ENCODE peak calls at places on chromosomes 3 and 15, in five cellular contexts. I is NCI-H1105; J is DND-41; R is stimulated activated CD4-positive, alpha-beta T cell treated with anti-CD3 and anti-CD28 coated beads, Interleukin-2, amount 100 ng/mL, for 48 hours; Q is occipital lobe. E is an unnamed sample.

GRCh38 chr3:41092791-41093190 is 106.5 kb upstream of the CTNNB1 start:
- DNase-seq in J (no peak), R (no peak), Q (no peak), I (no peak), E (no peak)

GRCh38 chr3:13379191-13379830 is 40.8 kb downstream of the NUP210 start:
- DNase-seq in J (no peak), I (no peak), Q (peak), R (no peak), E (no peak)

GRCh38 chr15:83978588-83978987 is 257.0 kb upstream of the GOLGA6L4 start:
- DNase-seq in I (no peak), Q (no peak), R (no peak), J (no peak), E (no peak)

GRCh38 chr15:79090487-79091203 is at the start of gene RASGRF1:
- DNase-seq in J (no peak), R (no peak), Q (peak), I (no peak), E (no peak)

GRCh38 chr3:19885468-19885867 is 48.5 kb downstream of the EFHB start:
- DNase-seq in R (no peak), J (no peak), Q (no peak), I (no peak), E (peak)

GRCh38 chr3:54213910-54214309 is 91.6 kb downstream of the CACNA2D3 start:
- DNase-seq in I (no peak), R (no peak), J (no peak), Q (no peak), E (no peak)

GRCh38 chr15:79943820-79944219 is 27.2 kb downstream of the BCL2A1 start:
- DNase-seq in R (no peak), Q (no peak), I (no peak), J (no peak), E (no peak)

GRCh38 chr3:111858641-111859040 is 424 bp upstream of the PHLDB2 start:
- DNase-seq in J (no peak), I (no peak), R (no peak), Q (no peak), E (no peak)

GRCh38 chr3:10335190-10335738 is 14.4 kb upstream of the SEC13 start:
- DNase-seq in Q (no peak), J (no peak), I (no peak), R (no peak), E (no peak)